ENCODE peak calls at places on chromosomes 11 and 22, in five cellular contexts. One of them, this sample, is unnamed.

GRCh38 chr22:17205432-17205831 is 13.8 kb downstream of the ADA2 start:
- DNase-seq in dorsolateral prefrontal cortex: no peak
- DNase-seq in choroid plexus epithelial cell: no peak
- DNase-seq in esophagus muscularis mucosa: no peak
- DNase-seq in A673: peak
- DNase-seq in this sample: no peak

GRCh38 chr11:134609361-134610115 is 197.5 kb upstream of the B3GAT1 start:
- DNase-seq in dorsolateral prefrontal cortex: no peak
- DNase-seq in choroid plexus epithelial cell: no peak
- DNase-seq in esophagus muscularis mucosa: peak
- DNase-seq in A673: peak
- DNase-seq in this sample: peak

GRCh38 chr11:83583953-83584352 is 297.8 kb upstream of the CCDC90B start:
- DNase-seq in dorsolateral prefrontal cortex: no peak
- DNase-seq in choroid plexus epithelial cell: peak
- DNase-seq in esophagus muscularis mucosa: no peak
- DNase-seq in A673: no peak
- DNase-seq in this sample: no peak

GRCh38 chr22:36998620-36999351 is 20.5 kb downstream of the TST start:
- DNase-seq in dorsolateral prefrontal cortex: no peak
- DNase-seq in choroid plexus epithelial cell: peak
- DNase-seq in esophagus muscularis mucosa: no peak
- DNase-seq in A673: no peak
- DNase-seq in this sample: no peak

GRCh38 chr11:68370211-68371111 is 58.1 kb downstream of the LRP5 start:
- DNase-seq in dorsolateral prefrontal cortex: no peak
- DNase-seq in choroid plexus epithelial cell: no peak
- DNase-seq in esophagus muscularis mucosa: no peak
- DNase-seq in A673: no peak
- DNase-seq in this sample: peak

GRCh38 chr11:24932110-24933000 is 435.5 kb downstream of the LUZP2 start:
- DNase-seq in dorsolateral prefrontal cortex: no peak
- DNase-seq in choroid plexus epithelial cell: peak
- DNase-seq in esophagus muscularis mucosa: no peak
- DNase-seq in A673: no peak
- DNase-seq in this sample: no peak

GRCh38 chr11:70105755-70106571 is 27.8 kb downstream of the ANO1 start:
- DNase-seq in dorsolateral prefrontal cortex: no peak
- DNase-seq in choroid plexus epithelial cell: no peak
- DNase-seq in esophagus muscularis mucosa: no peak
- DNase-seq in A673: no peak
- DNase-seq in this sample: no peak

GRCh38 chr11:50174189-50174588 is 141.5 kb downstream of the OR4C45 start:
- DNase-seq in dorsolateral prefrontal cortex: no peak
- DNase-seq in choroid plexus epithelial cell: peak
- DNase-seq in esophagus muscularis mucosa: no peak
- DNase-seq in A673: no peak
- DNase-seq in this sample: no peak

GRCh38 chr11:114307524-114308203 is 11.5 kb downstream of the NNMT start:
- DNase-seq in dorsolateral prefrontal cortex: no peak
- DNase-seq in choroid plexus epithelial cell: peak
- DNase-seq in esophagus muscularis mucosa: peak
- DNase-seq in A673: peak
- DNase-seq in this sample: no peak

GRCh38 chr22:20957691-20958440 is 9.2 kb upstream of the AIFM3 start:
- DNase-seq in dorsolateral prefrontal cortex: peak
- DNase-seq in choroid plexus epithelial cell: no peak
- DNase-seq in esophagus muscularis mucosa: no peak
- DNase-seq in A673: no peak
- DNase-seq in this sample: peak

GRCh38 chr11:76073716-76074115 is 132.6 kb downstream of the WNT11 start:
- DNase-seq in dorsolateral prefrontal cortex: no peak
- DNase-seq in choroid plexus epithelial cell: peak
- DNase-seq in esophagus muscularis mucosa: no peak
- DNase-seq in A673: peak
- DNase-seq in this sample: no peak

GRCh38 chr11:60924906-60925684 is 835 bp downstream of the TMEM132A start:
- DNase-seq in dorsolateral prefrontal cortex: peak
- DNase-seq in choroid plexus epithelial cell: no peak
- DNase-seq in esophagus muscularis mucosa: no peak
- DNase-seq in A673: no peak
- DNase-seq in this sample: no peak

GRCh38 chr22:24553597-24554315 is 1.2 kb downstream of the GUCD1 start:
- DNase-seq in dorsolateral prefrontal cortex: no peak
- DNase-seq in choroid plexus epithelial cell: peak
- DNase-seq in esophagus muscularis mucosa: no peak
- DNase-seq in A673: no peak
- DNase-seq in this sample: no peak

GRCh38 chr11:79382301-79382700 is 58.5 kb downstream of the TENM4 start:
- DNase-seq in dorsolateral prefrontal cortex: no peak
- DNase-seq in choroid plexus epithelial cell: no peak
- DNase-seq in esophagus muscularis mucosa: no peak
- DNase-seq in A673: no peak
- DNase-seq in this sample: no peak

GRCh38 chr22:20509344-20510047 is 2.1 kb downstream of the MED15 start:
- DNase-seq in dorsolateral prefrontal cortex: no peak
- DNase-seq in choroid plexus epithelial cell: peak
- DNase-seq in esophagus muscularis mucosa: peak
- DNase-seq in A673: peak
- DNase-seq in this sample: no peak

GRCh38 chr11:126282742-126283591 is at the start of gene TIRAP:
- DNase-seq in dorsolateral prefrontal cortex: peak
- DNase-seq in choroid plexus epithelial cell: peak
- DNase-seq in esophagus muscularis mucosa: no peak
- DNase-seq in A673: peak
- DNase-seq in this sample: peak

GRCh38 chr11:128299132-128299726 is 288.1 kb downstream of the ETS1 start:
- DNase-seq in dorsolateral prefrontal cortex: no peak
- DNase-seq in choroid plexus epithelial cell: peak
- DNase-seq in esophagus muscularis mucosa: no peak
- DNase-seq in A673: no peak
- DNase-seq in this sample: no peak

GRCh38 chr22:46673205-46673604 is 53.0 kb downstream of the GRAMD4 start:
- DNase-seq in dorsolateral prefrontal cortex: no peak
- DNase-seq in choroid plexus epithelial cell: no peak
- DNase-seq in esophagus muscularis mucosa: no peak
- DNase-seq in A673: no peak
- DNase-seq in this sample: no peak

GRCh38 chr11:3051435-3052108 is 5.7 kb downstream of the CARS1 start:
- DNase-seq in dorsolateral prefrontal cortex: no peak
- DNase-seq in choroid plexus epithelial cell: peak
- DNase-seq in esophagus muscularis mucosa: no peak
- DNase-seq in A673: peak
- DNase-seq in this sample: no peak
- TF ChIP-seq CTCF in dorsolateral prefrontal cortex: no peak
- TF ChIP-seq CTCF in choroid plexus epithelial cell: peak
- TF ChIP-seq CTCF in esophagus muscularis mucosa: no peak
- TF ChIP-seq CTCF in A673: peak
- TF ChIP-seq CTCF in this sample: peak

GRCh38 chr22:38221407-38221806 is 19.6 kb downstream of the MAFF start:
- DNase-seq in dorsolateral prefrontal cortex: no peak
- DNase-seq in choroid plexus epithelial cell: no peak
- DNase-seq in esophagus muscularis mucosa: no peak
- DNase-seq in A673: no peak
- DNase-seq in this sample: no peak

GRCh38 chr22:38222797-38223119 is 21.0 kb downstream of the MAFF start:
- DNase-seq in dorsolateral prefrontal cortex: no peak
- DNase-seq in choroid plexus epithelial cell: no peak
- DNase-seq in esophagus muscularis mucosa: no peak
- DNase-seq in A673: no peak
- DNase-seq in this sample: no peak

GRCh38 chr22:38220653-38221386 is 19.0 kb downstream of the MAFF start:
- DNase-seq in dorsolateral prefrontal cortex: peak
- DNase-seq in choroid plexus epithelial cell: no peak
- DNase-seq in esophagus muscularis mucosa: no peak
- DNase-seq in A673: no peak
- DNase-seq in this sample: no peak

GRCh38 chr22:38221908-38222796 is 20.4 kb downstream of the MAFF start:
- DNase-seq in dorsolateral prefrontal cortex: no peak
- DNase-seq in choroid plexus epithelial cell: no peak
- DNase-seq in esophagus muscularis mucosa: no peak
- DNase-seq in A673: no peak
- DNase-seq in this sample: no peak

GRCh38 chr22:38223289-38223960 is 21.6 kb downstream of the MAFF start:
- DNase-seq in dorsolateral prefrontal cortex: no peak
- DNase-seq in choroid plexus epithelial cell: no peak
- DNase-seq in esophagus muscularis mucosa: no peak
- DNase-seq in A673: no peak
- DNase-seq in this sample: no peak
- TF ChIP-seq CTCF in dorsolateral prefrontal cortex: no peak
- TF ChIP-seq CTCF in choroid plexus epithelial cell: no peak
- TF ChIP-seq CTCF in esophagus muscularis mucosa: no peak
- TF ChIP-seq CTCF in A673: no peak
- TF ChIP-seq CTCF in this sample: no peak

GRCh38 chr22:26124991-26125725 is 44.1 kb upstream of the SEZ6L start:
- DNase-seq in dorsolateral prefrontal cortex: no peak
- DNase-seq in choroid plexus epithelial cell: no peak
- DNase-seq in esophagus muscularis mucosa: peak
- DNase-seq in A673: peak
- DNase-seq in this sample: no peak
- TF ChIP-seq CTCF in dorsolateral prefrontal cortex: no peak
- TF ChIP-seq CTCF in choroid plexus epithelial cell: no peak
- TF ChIP-seq CTCF in esophagus muscularis mucosa: no peak
- TF ChIP-seq CTCF in A673: no peak
- TF ChIP-seq CTCF in this sample: no peak

DNA sequence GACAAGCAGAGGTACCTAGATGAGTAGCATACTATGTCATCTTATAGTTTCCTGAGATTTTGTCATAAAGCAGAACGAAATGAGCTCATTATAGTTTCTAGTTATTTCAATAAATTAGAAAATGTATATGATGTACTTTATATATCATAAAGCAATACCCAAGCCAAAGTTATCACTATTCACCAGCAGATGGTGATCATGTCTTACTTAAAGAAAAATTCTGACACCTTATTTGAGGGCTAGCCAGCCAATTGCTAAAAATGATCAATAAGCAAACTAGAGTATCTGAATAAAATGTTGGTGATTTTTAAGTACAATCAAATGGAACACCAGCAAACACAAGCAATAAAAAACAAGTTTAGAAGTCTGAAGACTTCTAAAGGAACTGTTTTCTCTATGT is 44.1 kb downstream of the RSF1 start:
- DNase-seq in dorsolateral prefrontal cortex: no peak
- DNase-seq in choroid plexus epithelial cell: peak
- DNase-seq in esophagus muscularis mucosa: no peak
- DNase-seq in A673: peak
- DNase-seq in this sample: no peak
- TF ChIP-seq CTCF in dorsolateral prefrontal cortex: peak
- TF ChIP-seq CTCF in choroid plexus epithelial cell: no peak
- TF ChIP-seq CTCF in esophagus muscularis mucosa: peak
- TF ChIP-seq CTCF in A673: peak
- TF ChIP-seq CTCF in this sample: peak

This sample was measured in osteocyte.